ENCODE peak calls at places on chromosomes 5 and 9, in six cellular contexts. P is cardiac muscle cell, T is A673, K is Calu3, X is WTC11, R is endothelial cell. Z is an unnamed sample.

GRCh38 chr5:137573376-137573775 is 74.2 kb upstream of the SPOCK1 start:
- DNase-seq in P (no peak), T (no peak), K (no peak), X (no peak), R (no peak), Z (no peak)

GRCh38 chr9:77647659-77648457 is at the start of gene GNA14:
- DNase-seq in P (peak), T (no peak), K (peak), X (peak), R (peak), Z (no peak)

GRCh38 chr5:101176605-101177004 is 273.5 kb upstream of the ST8SIA4 start:
- DNase-seq in P (no peak), T (no peak), K (no peak), X (no peak), R (no peak), Z (no peak)

GRCh38 chr9:119273984-119274665 is 95.1 kb downstream of the BRINP1 start:
- DNase-seq in P (no peak), T (no peak), K (no peak), X (no peak), R (no peak), Z (no peak)

GRCh38 chr9:113436753-113437515 is 26.4 kb downstream of the C9orf43 start:
- DNase-seq in P (no peak), T (no peak), K (no peak), X (no peak), R (no peak), Z (no peak)

GRCh38 chr5:38641003-38641402 is 84.6 kb upstream of the LIFR start:
- DNase-seq in P (no peak), T (no peak), K (no peak), X (no peak), R (no peak), Z (no peak)

GRCh38 chr5:109654455-109654854 is 35.3 kb upstream of the MAN2A1 start:
- DNase-seq in P (no peak), T (no peak), K (no peak), X (no peak), R (no peak), Z (no peak)

GRCh38 chr9:28671000-28671399 is 1097.7 kb upstream of the C9orf72 start:
- DNase-seq in P (no peak), T (no peak), K (no peak), X (no peak), R (no peak), Z (no peak)

DNA sequence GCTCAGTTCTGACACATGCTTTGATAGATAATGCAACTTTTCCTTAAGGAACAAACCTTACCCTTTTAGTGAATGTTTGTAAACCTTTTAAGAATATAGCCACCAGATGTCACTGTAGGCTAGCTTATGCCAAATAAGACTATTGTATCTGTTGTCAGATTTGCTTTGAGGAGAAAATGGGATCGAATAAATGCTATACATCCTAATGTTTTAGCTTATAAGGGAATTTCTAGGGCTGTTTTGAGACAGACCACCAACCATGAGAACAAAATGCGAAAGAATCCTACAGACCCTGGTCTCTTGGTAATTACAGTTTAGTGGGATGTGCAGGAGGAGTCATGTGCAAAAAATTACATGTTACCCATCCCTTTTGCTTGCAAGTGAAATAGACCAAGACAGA is 127.6 kb upstream of the NMUR2 start:
- DNase-seq in P (peak), T (peak), K (peak), X (no peak), R (peak), Z (no peak)
- TF ChIP-seq CTCF in P (peak), T (peak), K (peak), X (peak), R (peak), Z (peak)

GRCh38 chr9:22740781-22741180 is 294.2 kb downstream of the DMRTA1 start:
- DNase-seq in P (no peak), T (no peak), K (no peak), X (no peak), R (no peak), Z (no peak)
- TF ChIP-seq CTCF in P (no peak), T (no peak), K (no peak), X (no peak), R (no peak), Z (no peak)

DNA sequence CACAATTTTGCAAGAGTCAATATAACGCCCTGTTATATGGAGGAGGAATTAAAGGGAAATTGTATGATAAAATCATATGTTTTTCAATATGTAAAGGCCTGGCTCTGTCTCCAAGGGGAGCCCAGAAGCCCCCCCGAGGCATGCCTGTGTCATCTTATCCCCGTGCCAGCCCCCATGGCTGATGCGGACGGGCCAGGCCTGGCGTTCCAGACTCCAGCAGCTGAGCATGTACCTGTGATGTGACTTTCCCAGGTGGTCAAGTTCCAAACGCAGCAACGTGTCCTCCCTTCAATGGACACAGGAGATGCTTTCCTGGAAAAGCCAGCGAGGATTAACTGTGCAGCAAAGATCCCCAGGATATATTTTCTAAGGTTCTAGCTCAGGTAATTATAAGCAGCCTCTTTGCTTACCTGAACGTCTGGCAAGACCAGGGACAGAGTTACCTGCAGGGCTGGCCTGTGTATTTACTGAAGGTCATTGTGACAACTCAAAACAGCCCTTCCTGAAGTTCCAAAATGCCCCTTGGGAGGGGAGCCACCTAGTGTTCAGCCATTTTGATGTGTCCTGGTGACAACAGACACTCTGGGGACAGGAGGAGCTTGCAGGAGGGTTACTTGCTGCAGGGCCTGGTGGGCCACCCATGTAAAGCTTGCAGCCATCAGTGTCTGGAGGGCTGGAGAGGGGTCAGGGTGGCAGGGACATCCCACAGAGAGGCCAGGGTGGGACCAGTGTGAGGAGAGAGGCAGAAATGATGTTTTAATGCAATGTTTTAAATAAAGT is 53.3 kb upstream of the RNU6ATAC start:
- DNase-seq in P (no peak), T (peak), K (peak), X (no peak), R (no peak), Z (no peak)
- TF ChIP-seq CTCF in P (no peak), T (peak), K (no peak), X (no peak), R (no peak), Z (no peak)

GRCh38 chr5:152511531-152512132 is 106.6 kb upstream of the NMUR2 start:
- DNase-seq in P (no peak), T (no peak), K (no peak), X (no peak), R (no peak), Z (no peak)
- TF ChIP-seq CTCF in P (no peak), T (no peak), K (no peak), X (no peak), R (no peak), Z (no peak)

GRCh38 chr5:122490718-122491117 is 178.7 kb downstream of the SNCAIP start:
- DNase-seq in P (no peak), T (no peak), K (no peak), X (no peak), R (no peak), Z (no peak)

GRCh38 chr5:122492675-122493074 is 180.6 kb downstream of the SNCAIP start:
- DNase-seq in P (no peak), T (peak), K (peak), X (no peak), R (no peak), Z (no peak)

GRCh38 chr5:122493776-122494518 is 181.9 kb downstream of the SNCAIP start:
- DNase-seq in P (peak), T (no peak), K (no peak), X (no peak), R (no peak), Z (no peak)

GRCh38 chr5:122498163-122498562 is 186.1 kb downstream of the SNCAIP start:
- DNase-seq in P (peak), T (peak), K (no peak), X (peak), R (peak), Z (no peak)

GRCh38 chr5:122493091-122493775 is 181.2 kb downstream of the SNCAIP start:
- DNase-seq in P (peak), T (peak), K (peak), X (no peak), R (no peak), Z (peak)
- TF ChIP-seq CTCF in P (no peak), T (no peak), K (no peak), X (no peak), R (no peak), Z (no peak)

GRCh38 chr9:136198605-136199083 is 6.3 kb downstream of the LHX3 start:
- DNase-seq in P (peak), T (no peak), K (no peak), X (peak), R (no peak), Z (no peak)
- TF ChIP-seq CTCF in P (no peak), T (no peak), K (no peak), X (no peak), R (no peak), Z (no peak)

GRCh38 chr5:138643040-138643791 is 68.0 kb upstream of the HSPA9 start:
- DNase-seq in P (no peak), T (no peak), K (no peak), X (no peak), R (no peak), Z (no peak)
- TF ChIP-seq CTCF in P (no peak), T (peak), K (no peak), X (no peak), R (no peak), Z (no peak)

GRCh38 chr9:72459308-72459707 is 62.1 kb upstream of the TMC1 start:
- DNase-seq in P (no peak), T (no peak), K (no peak), X (no peak), R (no peak), Z (no peak)

GRCh38 chr9:72465602-72466001 is 55.8 kb upstream of the TMC1 start:
- DNase-seq in P (no peak), T (no peak), K (no peak), X (no peak), R (no peak), Z (no peak)

GRCh38 chr9:72460342-72461312 is 60.8 kb upstream of the TMC1 start:
- DNase-seq in P (no peak), T (no peak), K (no peak), X (no peak), R (no peak), Z (no peak)

GRCh38 chr9:72464819-72465218 is 56.6 kb upstream of the TMC1 start:
- DNase-seq in P (no peak), T (no peak), K (no peak), X (no peak), R (no peak), Z (no peak)

DNA sequence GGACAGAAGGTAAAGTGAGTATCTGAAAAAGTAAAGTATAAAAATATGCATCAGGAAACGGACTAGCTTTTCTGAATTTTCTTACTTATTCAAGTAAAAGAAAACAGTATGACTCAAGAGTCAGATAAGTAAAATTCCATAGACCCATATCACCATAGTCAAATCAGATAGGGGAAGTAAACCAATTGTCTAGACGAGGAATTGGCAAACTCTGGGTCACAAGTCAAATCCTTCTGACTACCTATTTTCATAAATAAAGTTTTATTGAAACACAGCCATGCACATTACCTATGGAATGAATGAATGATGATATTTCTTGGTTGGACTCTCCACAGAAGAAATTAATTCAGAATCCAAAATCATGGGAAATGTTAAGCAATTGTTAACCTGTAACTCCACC is 59.1 kb upstream of the TMC1 start:
- DNase-seq in P (no peak), T (no peak), K (no peak), X (no peak), R (no peak), Z (no peak)
- TF ChIP-seq CTCF in P (no peak), T (no peak), K (no peak), X (no peak), R (no peak), Z (no peak)

DNA sequence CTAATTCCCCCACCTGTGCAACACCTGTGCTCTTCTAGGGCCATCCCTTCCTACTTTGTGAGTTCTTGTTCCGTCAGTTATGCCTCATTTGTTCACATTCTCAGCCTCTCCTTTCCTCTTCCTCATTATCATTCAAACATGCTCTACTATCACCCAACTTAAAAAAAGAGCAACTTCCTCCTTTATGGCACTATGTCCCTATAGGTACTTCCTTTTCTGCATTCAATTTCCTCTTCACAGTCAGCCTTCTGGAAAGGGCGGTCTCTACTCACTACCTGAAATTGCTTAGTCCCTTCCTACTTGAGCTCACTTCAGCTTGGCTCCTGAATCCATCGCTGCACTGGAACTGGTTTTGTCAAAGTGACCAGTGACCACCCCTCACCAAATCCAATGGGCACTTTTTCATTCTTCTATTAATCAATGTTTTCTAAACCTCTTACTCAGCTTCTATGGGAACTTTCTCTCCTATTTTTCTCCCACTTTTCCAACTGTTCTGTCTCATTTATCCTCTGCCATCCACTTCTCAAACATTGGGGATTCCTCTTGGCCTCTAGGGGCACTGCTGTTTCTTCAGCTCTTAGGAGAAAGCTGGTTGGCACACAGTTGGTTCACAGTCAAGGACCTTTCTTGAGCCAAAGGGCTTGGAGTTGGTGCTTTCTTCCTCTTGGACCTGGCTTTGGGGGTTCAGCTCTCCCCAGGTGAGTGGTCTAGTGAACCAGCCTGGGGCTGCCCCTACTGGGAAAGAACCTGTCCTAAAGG is 112.0 kb upstream of the LHFPL2 start:
- DNase-seq in P (no peak), T (no peak), K (no peak), X (no peak), R (no peak), Z (no peak)
- TF ChIP-seq CTCF in P (no peak), T (peak), K (peak), X (no peak), R (no peak), Z (no peak)